ENCODE peak calls at places on chromosomes 3 and 15, in seven cellular contexts. Y, M, W, U, G, H and T are unnamed samples. For H3K4me1, the result is how much of the 10 kb centered on the place peaks cover.

GRCh38 chr15:70562906-70563305 is 200.5 kb downstream of the UACA start:
- DNase-seq in U (no peak), H (peak), W (no peak), M (no peak), Y (no peak), G (no peak), T (no peak)

GRCh38 chr3:33041909-33042308 is 55.0 kb downstream of the GLB1 start:
- DNase-seq in U (no peak), W (no peak), Y (no peak), H (no peak), G (no peak), M (no peak), T (no peak)

GRCh38 chr3:59856921-59857320 is 807.1 kb upstream of the CFAP20DC start:
- DNase-seq in H (no peak), G (no peak), M (no peak), W (no peak), U (no peak), Y (no peak), T (no peak)

GRCh38 chr3:57078366-57079220 is 18.1 kb downstream of the SPATA12 start:
- DNase-seq in U (peak), W (no peak), H (peak), G (no peak), M (peak), Y (peak), T (peak)

GRCh38 chr3:38311474-38311873 is 29.4 kb downstream of the SLC22A14 start:
- DNase-seq in Y (no peak), W (no peak), G (no peak), U (no peak), H (no peak), M (no peak), T (no peak)

GRCh38 chr3:32897981-32898623 is 53.3 kb upstream of the CCR4 start:
- DNase-seq in W (no peak), M (no peak), Y (no peak), G (no peak), H (peak), U (no peak), T (no peak)

GRCh38 chr15:74319596-74320357 is 47.7 kb downstream of the CYP11A1 start:
- DNase-seq in Y (no peak), H (peak), U (no peak), W (no peak), G (peak), M (peak), T (no peak)

GRCh38 chr15:85558747-85559327 is 178.4 kb downstream of the AKAP13 start:
- DNase-seq in G (no peak), M (no peak), W (no peak), U (no peak), Y (no peak), H (no peak), T (no peak)

GRCh38 chr3:77190281-77190841 is 150.5 kb downstream of the ROBO2 start:
- DNase-seq in G (no peak), M (no peak), U (no peak), H (no peak), W (no peak), Y (no peak), T (no peak)

GRCh38 chr15:38795471-38796245 is 231.0 kb upstream of the RASGRP1 start:
- DNase-seq in W (no peak), Y (no peak), G (no peak), U (peak), H (no peak), M (peak), T (no peak)

GRCh38 chr3:33403756-33404155 is 36.4 kb downstream of the UBP1 start:
- DNase-seq in U (peak), Y (no peak), G (no peak), H (no peak), W (no peak), M (no peak), T (no peak)

GRCh38 chr3:13274125-13274873 is 145.8 kb downstream of the NUP210 start:
- DNase-seq in Y (no peak), W (no peak), G (no peak), M (no peak), H (no peak), U (no peak), T (no peak)
- H3K9ac ChIP-seq in Y (no peak), W (no peak), G (no peak), M (no peak), H (no peak), U (no peak), T (no peak)

GRCh38 chr15:81526029-81526428 is 152.0 kb upstream of the TMC3 start:
- DNase-seq in H (no peak), W (no peak), M (no peak), U (no peak), Y (no peak), G (no peak), T (no peak)
- H3K4me1 ChIP-seq in H (under half), W (under half), M (under half), U (under half), Y (under half), G (under half), T (under half)

GRCh38 chr15:90933310-90933709 is 961 bp upstream of the HDDC3 start:
- DNase-seq in M (no peak), W (no peak), G (no peak), H (no peak), U (no peak), Y (no peak), T (no peak)

GRCh38 chr15:90934949-90935751 is at the start of gene UNC45A:
- DNase-seq in Y (peak), W (peak), H (peak), M (peak), G (peak), U (peak), T (peak)

GRCh38 chr15:90931737-90932659 is at the start of gene HDDC3:
- DNase-seq in G (peak), H (peak), Y (peak), U (peak), W (peak), M (peak), T (peak)

GRCh38 chr15:90932660-90932991 is 277 bp upstream of the HDDC3 start:
- DNase-seq in H (no peak), U (no peak), Y (no peak), G (no peak), M (no peak), W (no peak), T (no peak)

DNA sequence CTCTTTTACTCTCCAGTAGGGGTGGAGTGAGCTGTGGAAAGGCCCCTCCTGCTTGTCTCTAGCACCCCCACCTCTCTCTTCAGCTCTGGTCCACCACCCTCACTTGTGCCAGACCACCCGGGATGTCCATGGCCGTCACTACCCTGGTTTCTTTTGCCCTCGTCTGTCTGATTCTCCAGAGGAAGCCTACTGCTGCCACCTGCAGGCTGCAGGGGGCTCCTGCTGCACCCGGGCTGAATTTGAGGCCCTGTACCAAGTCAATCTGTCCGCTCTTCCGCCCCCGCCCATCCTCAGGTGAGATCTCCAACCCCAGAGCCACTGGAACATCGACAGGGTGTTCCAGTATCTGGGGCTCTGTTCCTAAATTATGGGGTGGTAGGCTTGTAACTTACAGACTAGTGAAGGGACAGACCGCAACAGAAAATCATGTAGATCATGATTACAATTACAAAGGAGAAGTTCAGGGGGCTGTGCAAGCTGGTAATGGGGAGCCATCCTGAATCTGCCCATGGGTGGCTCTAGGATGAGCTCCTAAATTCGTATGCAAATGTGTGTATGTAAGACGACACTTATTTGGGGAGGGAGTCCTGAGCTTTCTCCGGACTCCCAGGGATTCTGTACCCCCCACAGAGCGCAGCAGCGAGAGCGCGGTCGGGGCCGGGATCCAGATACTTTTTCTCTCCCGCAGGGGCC is 683 bp upstream of the UNC45A start:
- DNase-seq in Y (peak), U (peak), M (peak), G (peak), W (peak), H (peak), T (peak)
- H3K9ac ChIP-seq in Y (peak), U (peak), M (peak), G (peak), W (peak), H (no peak), T (peak)

DNA sequence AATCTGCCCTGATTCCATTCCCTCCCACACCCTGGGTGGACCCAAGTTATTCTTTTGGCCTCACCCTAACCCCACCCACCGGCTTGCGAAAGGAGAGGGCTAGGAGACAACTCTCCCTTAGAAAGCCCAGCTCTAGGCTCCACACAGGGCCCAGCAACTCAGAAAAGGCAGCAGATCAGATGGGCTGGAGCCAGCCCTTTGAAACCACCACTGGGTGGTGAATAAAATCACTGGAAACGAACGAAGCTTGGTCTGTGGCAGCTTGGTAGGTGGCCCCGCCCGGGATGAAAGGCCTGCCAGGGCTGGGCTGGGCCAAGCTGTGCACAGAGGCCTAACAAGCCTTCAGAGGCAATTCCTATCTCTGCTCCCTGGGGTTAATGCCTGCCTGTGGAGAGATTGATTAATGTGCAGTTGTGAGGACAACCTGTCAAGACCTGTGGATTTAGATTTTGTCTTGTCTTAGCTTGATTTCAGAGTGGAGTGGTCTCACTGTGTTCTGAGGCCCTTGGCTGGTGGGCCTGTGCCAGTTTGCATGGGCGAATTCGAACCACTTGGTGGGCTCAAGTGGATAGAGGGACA is 38.8 kb downstream of the BHLHE40 start:
- DNase-seq in U (peak), M (peak), G (no peak), Y (no peak), W (no peak), H (peak), T (peak)
- H3K4me1 ChIP-seq in U (under half), M (half or more), G (under half), Y (under half), W (half or more), H (under half), T (under half)

GRCh38 chr3:66494964-66495581 is 5.7 kb downstream of the LRIG1 start:
- DNase-seq in H (no peak), M (no peak), G (no peak), Y (no peak), U (peak), W (no peak), T (no peak)

GRCh38 chr3:66490984-66491383 is 9.8 kb downstream of the LRIG1 start:
- DNase-seq in W (no peak), H (no peak), G (no peak), M (no peak), Y (no peak), U (peak), T (no peak)

GRCh38 chr3:66493464-66494099 is 7.2 kb downstream of the LRIG1 start:
- DNase-seq in H (no peak), W (no peak), Y (no peak), G (no peak), M (no peak), U (no peak), T (peak)

GRCh38 chr3:66490214-66490613 is 10.6 kb downstream of the LRIG1 start:
- DNase-seq in U (peak), H (no peak), Y (no peak), G (no peak), M (peak), W (no peak), T (peak)

DNA sequence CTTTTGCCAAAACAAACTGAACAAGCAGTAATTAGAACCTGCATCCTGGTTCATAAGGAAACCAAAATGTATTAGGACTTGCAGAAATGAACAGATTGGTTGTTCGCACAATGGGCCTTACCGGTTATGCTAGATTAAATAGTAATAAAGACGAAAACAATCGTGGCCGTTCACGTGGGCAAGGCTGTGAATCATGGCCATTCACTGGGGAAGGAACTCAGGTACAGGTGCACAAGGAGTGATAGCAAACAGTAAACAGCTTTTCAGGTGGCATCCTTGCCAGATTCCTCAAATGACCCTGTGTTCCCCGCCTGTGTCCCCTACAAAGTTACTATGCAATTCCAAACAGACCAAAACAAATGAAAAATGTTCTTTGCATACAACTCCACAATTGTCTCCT is 8.2 kb downstream of the LRIG1 start:
- DNase-seq in M (no peak), U (no peak), W (no peak), Y (no peak), H (no peak), G (no peak), T (peak)
- H3K9ac ChIP-seq in M (no peak), U (no peak), W (no peak), Y (no peak), H (no peak), G (no peak), T (no peak)